ENCODE peak calls at places on chromosomes 12 and 14, in five cellular contexts. K, B, V, Q and N are unnamed samples.

GRCh38 chr12:101566318-101566717 is 28.5 kb upstream of the MYBPC1 start:
- DNase-seq in B (no peak), V (no peak), K (no peak), Q (no peak), N (no peak)

GRCh38 chr12:12272869-12273268 is 6.0 kb upstream of the LRP6 start:
- DNase-seq in V (no peak), B (peak; percentile 82), K (no peak), Q (no peak), N (peak; percentile 15)

GRCh38 chr12:121872546-121873223 is 14.0 kb upstream of the HPD start:
- DNase-seq in K (no peak), Q (no peak), V (no peak), B (peak; percentile 95), N (no peak)

GRCh38 chr14:101033446-101034165 is 130.1 kb upstream of the RTL1 start:
- DNase-seq in K (no peak), V (no peak), B (no peak), Q (no peak), N (peak; percentile 6)

GRCh38 chr12:109544955-109545531 is 28.3 kb downstream of the MMAB start:
- DNase-seq in B (peak; percentile 31), K (no peak), Q (no peak), V (no peak), N (no peak)

GRCh38 chr12:7189398-7190267 is at the start of gene PEX5:
- DNase-seq in K (peak; percentile 93), B (peak; percentile 93), V (peak; percentile 93), Q (peak; percentile 89), N (peak; percentile 94)

GRCh38 chr14:81132492-81132891 is 88.3 kb downstream of the GTF2A1 start:
- DNase-seq in V (no peak), B (no peak), K (no peak), Q (no peak), N (no peak)

GRCh38 chr12:46269429-46270241 is 792 bp upstream of the SLC38A1 start:
- DNase-seq in B (no peak), Q (peak; percentile 52), V (peak; percentile 30), K (no peak), N (no peak)

GRCh38 chr14:101183376-101184103 is 280.0 kb upstream of the RTL1 start:
- DNase-seq in Q (no peak), V (no peak), B (no peak), K (peak; percentile 71), N (peak; percentile 23)

GRCh38 chr14:56008160-56008559 is 110.1 kb upstream of the PELI2 start:
- DNase-seq in K (no peak), Q (no peak), B (no peak), V (no peak), N (no peak)

GRCh38 chr12:49364989-49365388 is 2.3 kb upstream of the SPATS2 start:
- DNase-seq in K (no peak), Q (no peak), B (peak; percentile 83), V (no peak), N (no peak)

GRCh38 chr14:50139192-50139591 is 22.8 kb upstream of the VCPKMT start:
- DNase-seq in K (no peak), Q (no peak), V (no peak), B (peak; percentile 32), N (no peak)

GRCh38 chr12:128695697-128696096 is 128.1 kb downstream of the SLC15A4 start:
- DNase-seq in Q (no peak), V (no peak), B (no peak), K (no peak), N (no peak)

GRCh38 chr14:99350751-99351150 is 78.8 kb upstream of the BCL11B start:
- DNase-seq in B (no peak), K (no peak), V (no peak), Q (no peak), N (no peak)

GRCh38 chr12:111798182-111798581 is 31.4 kb downstream of the ALDH2 start:
- DNase-seq in K (no peak), V (peak; percentile 41), B (no peak), Q (no peak), N (no peak)

GRCh38 chr14:62179367-62180018 is 417.3 kb downstream of the SNAPC1 start:
- DNase-seq in K (no peak), Q (peak; percentile 26), B (peak; percentile 87), V (peak; percentile 85), N (peak; percentile 60)

GRCh38 chr12:108855284-108856169 is 1.9 kb downstream of the SSH1 start:
- DNase-seq in V (peak; percentile 55), B (peak; percentile 71), K (no peak), Q (no peak), N (peak; percentile 37)

GRCh38 chr14:46399049-46399448 is 252.5 kb downstream of the RPL10L start:
- DNase-seq in K (no peak), Q (no peak), V (no peak), B (no peak), N (no peak)

GRCh38 chr12:129696952-129697351 is 206.9 kb downstream of the TMEM132D start:
- DNase-seq in K (peak; percentile 20), Q (no peak), B (peak; percentile 74), V (no peak), N (no peak)

GRCh38 chr12:95624544-95624943 is 73.3 kb upstream of the USP44 start:
- DNase-seq in V (no peak), Q (no peak), B (peak; percentile 90), K (no peak), N (no peak)

GRCh38 chr12:107903377-107904061 is 129.0 kb downstream of the ASCL4 start:
- DNase-seq in Q (peak; percentile 47), K (no peak), B (peak; percentile 19), V (peak; percentile 93), N (peak; percentile 89)

GRCh38 chr12:26961803-26962202 is 23.5 kb downstream of the FGFR1OP2 start:
- DNase-seq in Q (no peak), V (no peak), B (no peak), K (no peak), N (no peak)

GRCh38 chr14:102799684-102800562 is 22.7 kb downstream of the TRAF3 start:
- DNase-seq in V (no peak), Q (no peak), B (peak; percentile 95), K (no peak), N (no peak)

GRCh38 chr12:132641811-132642650 is 23.5 kb downstream of the P2RX2 start:
- DNase-seq in V (no peak), B (no peak), Q (no peak), K (no peak), N (no peak)

GRCh38 chr12:132639996-132640520 is 21.5 kb downstream of the P2RX2 start:
- DNase-seq in K (no peak), B (no peak), V (no peak), Q (no peak), N (no peak)

GRCh38 chr12:132637811-132638210 is 19.2 kb downstream of the P2RX2 start:
- DNase-seq in K (no peak), Q (no peak), B (no peak), V (no peak), N (no peak)

GRCh38 chr12:132640936-132641335 is 22.4 kb downstream of the P2RX2 start:
- DNase-seq in B (no peak), Q (no peak), V (no peak), K (no peak), N (no peak)

DNA sequence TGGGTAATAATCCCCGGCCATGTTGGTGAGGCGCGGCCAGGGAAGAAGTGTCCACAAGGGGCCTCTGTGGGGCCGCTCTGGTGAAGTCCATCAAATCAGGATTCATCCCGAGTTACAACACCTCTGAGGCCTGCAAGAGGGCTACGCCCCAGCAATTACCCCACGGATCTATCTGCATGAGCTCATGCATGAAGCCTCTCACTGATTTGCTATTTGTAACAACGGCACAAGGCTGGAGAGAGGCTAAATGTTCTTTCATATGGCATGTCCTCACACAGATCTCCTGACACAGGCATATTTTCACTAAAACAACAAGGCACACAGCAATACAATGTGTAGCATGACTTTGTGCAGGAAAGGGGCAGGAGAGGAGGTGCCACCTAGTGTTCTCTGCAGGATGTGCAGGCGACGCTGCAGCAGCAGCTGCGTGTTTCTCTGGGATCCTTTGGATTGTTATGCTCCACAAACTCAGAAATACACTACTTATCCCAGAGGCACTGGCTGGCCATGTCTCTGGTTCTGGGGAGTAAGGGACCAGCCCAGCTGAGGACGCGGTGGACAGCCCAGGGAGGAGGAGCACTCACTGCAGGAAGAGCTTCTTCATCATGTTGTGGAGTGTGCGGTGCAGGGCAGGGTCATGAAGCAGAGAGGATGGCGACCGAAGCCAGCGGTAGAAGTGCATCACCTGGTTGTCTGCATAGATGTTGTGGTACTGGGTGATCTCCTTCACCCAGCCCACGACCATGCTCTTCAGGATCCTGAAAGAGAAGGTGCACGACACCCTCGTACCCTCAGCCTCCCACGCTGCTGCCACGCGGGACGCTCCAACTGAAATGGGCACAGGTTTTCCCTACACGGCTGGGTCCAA is 20.2 kb downstream of the P2RX2 start:
- DNase-seq in V (peak; percentile 52), Q (peak; percentile 71), B (peak; percentile 29), K (peak; percentile 94), N (peak; percentile 58)
- TF ChIP-seq CTCF in V (peak; percentile 58), Q (peak; percentile 80), B (peak; percentile 90), K (no peak), N (peak; percentile 74)

DNA sequence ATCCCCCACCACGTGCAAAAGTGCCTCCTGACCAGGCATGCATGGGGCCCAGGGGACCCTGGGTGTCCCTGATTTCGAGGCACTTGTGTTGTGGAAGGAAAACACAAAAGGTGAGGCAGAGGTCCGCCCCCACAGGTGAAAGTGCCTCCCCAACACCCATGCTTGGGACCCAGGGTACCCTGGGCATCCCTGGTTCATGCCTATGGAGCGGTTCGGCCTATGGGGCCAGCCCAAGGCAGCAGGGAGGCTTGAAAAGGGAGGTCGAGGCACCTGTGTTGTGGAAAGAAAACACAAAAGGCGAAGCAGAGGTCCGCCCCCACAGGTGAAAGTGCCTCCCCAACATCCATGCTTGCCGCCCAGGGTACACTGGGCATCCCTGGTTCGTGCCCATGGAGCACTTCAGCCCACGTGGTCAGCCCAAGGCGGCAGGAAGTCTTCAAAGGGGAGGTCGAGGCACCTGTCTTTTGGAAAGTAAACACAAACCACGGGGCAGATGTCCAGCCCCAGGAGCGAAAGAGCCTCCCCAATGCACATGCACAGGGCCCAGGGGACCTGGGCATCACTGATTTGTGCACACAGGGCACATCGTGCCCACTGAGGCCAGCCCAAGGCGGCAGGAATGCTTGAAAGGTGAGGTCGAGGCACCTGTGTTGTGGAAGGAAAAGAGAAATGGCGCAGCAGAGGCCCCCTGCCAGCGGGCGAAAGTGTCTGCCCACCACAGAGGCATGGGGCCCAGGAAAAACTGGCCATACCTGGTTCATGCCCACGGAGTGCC is 375.5 kb downstream of the ALG10 start:
- DNase-seq in Q (no peak), V (peak; percentile 5), K (peak; percentile 77), B (no peak), N (peak; percentile 0)
- H3K9me3 ChIP-seq in Q (no peaks in the 10 kb centered on the region), V (no peaks in the 10 kb centered on the region), K (no peaks in the 10 kb centered on the region), B (no peaks in the 10 kb centered on the region), N (peaks cover 30% of the 10 kb centered on the region)

DNA sequence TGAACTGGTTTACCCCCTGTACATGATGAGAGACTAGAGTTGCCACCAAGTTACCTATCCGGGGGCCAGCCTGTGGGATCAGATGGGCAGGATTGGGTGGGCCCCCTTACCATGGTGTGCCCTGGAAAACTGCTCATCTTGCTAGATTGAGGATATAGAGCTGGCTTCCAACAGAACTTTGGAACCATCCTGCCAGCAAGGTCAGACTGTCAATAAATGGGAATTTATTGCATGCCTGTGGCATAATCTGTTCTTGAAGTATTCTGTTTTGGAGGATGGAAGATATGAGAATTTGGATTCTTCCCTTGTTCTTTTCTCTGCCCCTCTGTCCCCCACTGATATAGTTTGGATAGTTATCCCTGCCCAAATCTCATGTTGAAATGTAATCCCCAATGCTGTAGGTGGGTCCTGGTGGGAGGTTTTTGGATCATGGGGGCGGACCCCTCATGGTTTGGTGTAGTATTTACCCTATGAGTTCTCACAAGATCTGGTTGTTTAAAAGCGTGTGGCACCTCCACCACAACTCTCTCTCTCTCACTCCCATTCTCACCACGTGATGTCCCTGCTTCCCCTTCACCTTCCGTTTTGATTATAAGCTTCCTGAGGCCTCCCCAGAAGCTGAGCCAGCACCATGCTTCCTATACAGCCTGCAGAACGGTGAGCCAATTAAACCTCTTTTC is 3.7 kb upstream of the TM9SF1 start:
- DNase-seq in K (no peak), B (no peak), V (no peak), Q (no peak), N (no peak)
- TF ChIP-seq CTCF in K (no peak), B (no peak), V (no peak), Q (no peak), N (no peak)

GRCh38 chr12:57896437-57897201 is 44.7 kb upstream of the ATP23 start:
- DNase-seq in V (peak; percentile 81), B (peak; percentile 70), K (no peak), Q (peak; percentile 62), N (peak; percentile 59)
- H3K9me3 ChIP-seq in V (no peaks in the 10 kb centered on the region), B (no peaks in the 10 kb centered on the region), K (no peaks in the 10 kb centered on the region), Q (no peaks in the 10 kb centered on the region), N (no peaks in the 10 kb centered on the region)